ENCODE peak calls at places on chromosomes 6 and 20, in seven cellular contexts. B is amniotic stem cell, H is aorta, J is EL, V is H9, Y is GM18507, I is NCI-H69. U is an unnamed sample.
A peak's percentile ranks its signal among the peaks of the same experiment; 100 is the strongest.

GRCh38 chr6:136696783-136697364 is 95.4 kb downstream of the MAP3K5 start:
- DNase-seq in B (no peak), H (no peak), J (no peak), V (no peak), Y (no peak), I (peak; percentile 92), U (no peak)

GRCh38 chr6:166815629-166816028 is 140.7 kb downstream of the RNASET2 start:
- DNase-seq in B (no peak), H (no peak), J (no peak), V (no peak), Y (no peak), I (no peak), U (peak; percentile 18)

GRCh38 chr6:30352550-30352949 is 7.6 kb downstream of the RPP21 start:
- DNase-seq in B (no peak), H (no peak), J (no peak), V (no peak), Y (no peak), I (no peak), U (no peak)

GRCh38 chr6:328184-328670 is 35.9 kb downstream of the DUSP22 start:
- DNase-seq in B (no peak), H (peak; percentile 74), J (peak; percentile 78), V (no peak), Y (no peak), I (no peak), U (peak; percentile 56)

GRCh38 chr20:1694672-1695071 is 37.1 kb upstream of the SIRPG start:
- DNase-seq in B (no peak), H (no peak), J (no peak), V (no peak), Y (no peak), I (no peak), U (no peak)

GRCh38 chr6:139156102-139156501 is 21.2 kb downstream of the HECA start:
- DNase-seq in B (no peak), H (no peak), J (no peak), V (no peak), Y (no peak), I (no peak), U (no peak)

GRCh38 chr6:56911847-56912246 is 43.1 kb upstream of the BEND6 start:
- DNase-seq in B (peak; percentile 26), H (no peak), J (peak; percentile 90), V (no peak), Y (no peak), I (no peak), U (peak; percentile 42)

GRCh38 chr6:1767481-1768246 is 157.9 kb downstream of the FOXC1 start:
- DNase-seq in B (peak; percentile 28), H (no peak), J (peak; percentile 84), V (no peak), Y (no peak), I (peak; percentile 9), U (peak; percentile 45)

GRCh38 chr6:43491750-43492661 is 14.6 kb downstream of the TJAP1 start:
- DNase-seq in B (peak; percentile 51), H (peak; percentile 86), J (peak; percentile 89), V (no peak), Y (no peak), I (peak; percentile 17), U (peak; percentile 58)

GRCh38 chr20:16061394-16061793 is 511.9 kb downstream of the KIF16B start:
- DNase-seq in B (no peak), H (no peak), J (no peak), V (no peak), Y (no peak), I (peak; percentile 36), U (no peak)

GRCh38 chr20:36311854-36312723 is 6.0 kb downstream of the DLGAP4 start:
- DNase-seq in B (no peak), H (no peak), J (no peak), V (no peak), Y (no peak), I (no peak), U (no peak)

GRCh38 chr6:15312500-15312899 is 66.6 kb downstream of the JARID2 start:
- DNase-seq in B (no peak), H (no peak), J (no peak), V (no peak), Y (no peak), I (no peak), U (peak; percentile 49)

GRCh38 chr20:9218412-9219001 is 149.6 kb downstream of the PLCB4 start:
- DNase-seq in B (no peak), H (no peak), J (peak; percentile 35), V (no peak), Y (no peak), I (peak; percentile 61), U (no peak)

GRCh38 chr6:56079761-56080540 is 167.4 kb downstream of the COL21A1 start:
- DNase-seq in B (no peak), H (no peak), J (no peak), V (no peak), Y (no peak), I (no peak), U (no peak)

GRCh38 chr6:155351273-155352129 is 37.2 kb upstream of the TFB1M start:
- DNase-seq in B (no peak), H (no peak), J (no peak), V (no peak), Y (peak; percentile 71), I (no peak), U (no peak)

GRCh38 chr6:75213732-75214131 is 7.9 kb upstream of the COL12A1 start:
- DNase-seq in B (no peak), H (no peak), J (no peak), V (no peak), Y (no peak), I (no peak), U (no peak)

GRCh38 chr20:48425776-48426175 is 402.0 kb downstream of the PREX1 start:
- DNase-seq in B (no peak), H (no peak), J (no peak), V (no peak), Y (no peak), I (peak; percentile 12), U (no peak)

GRCh38 chr20:25058051-25058796 is at the start of gene ACSS1:
- DNase-seq in B (no peak), H (peak; percentile 75), J (peak; percentile 55), V (peak; percentile 56), Y (peak; percentile 78), I (peak; percentile 68), U (peak; percentile 58)

GRCh38 chr6:148016013-148016412 is 326.6 kb upstream of the SASH1 start:
- DNase-seq in B (no peak), H (no peak), J (no peak), V (no peak), Y (no peak), I (no peak), U (no peak)

GRCh38 chr20:39661833-39662232 is 699.7 kb downstream of the DHX35 start:
- DNase-seq in B (no peak), H (no peak), J (peak; percentile 79), V (no peak), Y (no peak), I (no peak), U (no peak)

GRCh38 chr6:112443118-112443641 is 96.0 kb downstream of the RFPL4B start:
- DNase-seq in B (no peak), H (no peak), J (no peak), V (no peak), Y (no peak), I (peak; percentile 1), U (no peak)

GRCh38 chr20:24745617-24746350 is 203.3 kb upstream of the CST7 start:
- DNase-seq in B (no peak), H (no peak), J (no peak), V (peak; percentile 17), Y (no peak), I (peak; percentile 53), U (no peak)

GRCh38 chr20:22807045-22807444 is 222.7 kb upstream of the FOXA2 start:
- DNase-seq in B (no peak), H (no peak), J (no peak), V (no peak), Y (no peak), I (peak; percentile 71), U (no peak)

GRCh38 chr6:170523256-170524187 is 29.6 kb downstream of the PSMB1 start:
- DNase-seq in B (no peak), H (no peak), J (no peak), V (no peak), Y (no peak), I (no peak), U (peak; percentile 17)

GRCh38 chr6:39451831-39452230 is 129.3 kb upstream of the KCNK16 start:
- DNase-seq in B (no peak), H (no peak), J (peak; percentile 6), V (peak; percentile 46), Y (no peak), I (no peak), U (peak; percentile 2)

GRCh38 chr6:169949501-169950097 is 198.2 kb downstream of the ERMARD start:
- DNase-seq in B (no peak), H (no peak), J (no peak), V (no peak), Y (no peak), I (no peak), U (no peak)

GRCh38 chr6:72580281-72580940 is 41.5 kb upstream of the KCNQ5 start:
- DNase-seq in B (peak; percentile 76), H (no peak), J (peak; percentile 88), V (peak; percentile 33), Y (no peak), I (peak; percentile 72), U (peak; percentile 1)

U was measured in dermis blood vessel endothelial cell.